ENCODE peak calls at places on chromosomes 5 and 9, in nine cellular contexts. One of them, this sample, is unnamed.

GRCh38 chr5:67416986-67417385 is 220.4 kb upstream of the CD180 start:
- DNase-seq in GM23338: peak
- DNase-seq in foreskin fibroblast: no peak
- DNase-seq in upper lobe of right lung: no peak
- DNase-seq in colonic mucosa: no peak
- DNase-seq in astrocyte of the spinal cord: no peak
- DNase-seq in heart left ventricle: no peak
- DNase-seq in dorsolateral prefrontal cortex: no peak
- DNase-seq in tibial nerve: no peak
- DNase-seq in this sample: no peak

GRCh38 chr5:136656811-136657210 is 291.5 kb upstream of the TRPC7 start:
- DNase-seq in GM23338: no peak
- DNase-seq in foreskin fibroblast: peak
- DNase-seq in colonic mucosa: no peak
- DNase-seq in upper lobe of right lung: no peak
- DNase-seq in heart left ventricle: no peak
- DNase-seq in dorsolateral prefrontal cortex: no peak
- DNase-seq in astrocyte of the spinal cord: no peak
- DNase-seq in tibial nerve: no peak
- DNase-seq in this sample: peak

GRCh38 chr9:134640491-134641172 is 971 bp upstream of the COL5A1 start:
- DNase-seq in astrocyte of the spinal cord: no peak
- DNase-seq in colonic mucosa: no peak
- DNase-seq in GM23338: no peak
- DNase-seq in foreskin fibroblast: no peak
- DNase-seq in upper lobe of right lung: no peak
- DNase-seq in heart left ventricle: no peak
- DNase-seq in dorsolateral prefrontal cortex: no peak
- DNase-seq in tibial nerve: no peak
- DNase-seq in this sample: no peak

GRCh38 chr9:117418111-117418510 is 3.3 kb upstream of the ASTN2 start:
- DNase-seq in GM23338: no peak
- DNase-seq in astrocyte of the spinal cord: no peak
- DNase-seq in colonic mucosa: no peak
- DNase-seq in tibial nerve: no peak
- DNase-seq in foreskin fibroblast: no peak
- DNase-seq in dorsolateral prefrontal cortex: no peak
- DNase-seq in upper lobe of right lung: no peak
- DNase-seq in heart left ventricle: no peak
- DNase-seq in this sample: no peak

GRCh38 chr9:124449381-124450151 is 685 bp upstream of the ADGRD2 start:
- DNase-seq in colonic mucosa: no peak
- DNase-seq in tibial nerve: no peak
- DNase-seq in dorsolateral prefrontal cortex: no peak
- DNase-seq in astrocyte of the spinal cord: no peak
- DNase-seq in GM23338: no peak
- DNase-seq in heart left ventricle: no peak
- DNase-seq in foreskin fibroblast: no peak
- DNase-seq in upper lobe of right lung: peak
- DNase-seq in this sample: no peak

GRCh38 chr5:2748841-2749513 is 2.5 kb downstream of the IRX2 start:
- DNase-seq in astrocyte of the spinal cord: peak
- DNase-seq in heart left ventricle: no peak
- DNase-seq in tibial nerve: no peak
- DNase-seq in foreskin fibroblast: no peak
- DNase-seq in GM23338: peak
- DNase-seq in upper lobe of right lung: no peak
- DNase-seq in dorsolateral prefrontal cortex: no peak
- DNase-seq in colonic mucosa: no peak
- DNase-seq in this sample: no peak

GRCh38 chr9:2290382-2290781 is 275.2 kb downstream of the SMARCA2 start:
- DNase-seq in astrocyte of the spinal cord: no peak
- DNase-seq in colonic mucosa: no peak
- DNase-seq in dorsolateral prefrontal cortex: no peak
- DNase-seq in foreskin fibroblast: no peak
- DNase-seq in tibial nerve: no peak
- DNase-seq in upper lobe of right lung: no peak
- DNase-seq in GM23338: no peak
- DNase-seq in heart left ventricle: no peak
- DNase-seq in this sample: no peak

GRCh38 chr9:129685220-129685932 is 19.9 kb downstream of the PRRX2 start:
- DNase-seq in colonic mucosa: no peak
- DNase-seq in heart left ventricle: no peak
- DNase-seq in GM23338: no peak
- DNase-seq in tibial nerve: no peak
- DNase-seq in astrocyte of the spinal cord: no peak
- DNase-seq in dorsolateral prefrontal cortex: no peak
- DNase-seq in foreskin fibroblast: no peak
- DNase-seq in upper lobe of right lung: no peak
- DNase-seq in this sample: peak

GRCh38 chr5:142772766-142773293 is 2.7 kb downstream of the ARHGAP26 start:
- DNase-seq in colonic mucosa: no peak
- DNase-seq in dorsolateral prefrontal cortex: no peak
- DNase-seq in foreskin fibroblast: no peak
- DNase-seq in heart left ventricle: no peak
- DNase-seq in upper lobe of right lung: no peak
- DNase-seq in astrocyte of the spinal cord: no peak
- DNase-seq in tibial nerve: no peak
- DNase-seq in GM23338: no peak
- DNase-seq in this sample: no peak

GRCh38 chr5:142769251-142769792 is 855 bp upstream of the ARHGAP26 start:
- DNase-seq in GM23338: peak
- DNase-seq in foreskin fibroblast: no peak
- DNase-seq in astrocyte of the spinal cord: no peak
- DNase-seq in dorsolateral prefrontal cortex: no peak
- DNase-seq in heart left ventricle: no peak
- DNase-seq in upper lobe of right lung: no peak
- DNase-seq in colonic mucosa: peak
- DNase-seq in tibial nerve: no peak
- DNase-seq in this sample: no peak

GRCh38 chr5:142770650-142771609 is 753 bp downstream of the ARHGAP26 start:
- DNase-seq in astrocyte of the spinal cord: peak
- DNase-seq in dorsolateral prefrontal cortex: peak
- DNase-seq in GM23338: peak
- DNase-seq in colonic mucosa: peak
- DNase-seq in upper lobe of right lung: peak
- DNase-seq in foreskin fibroblast: no peak
- DNase-seq in heart left ventricle: peak
- DNase-seq in tibial nerve: peak
- DNase-seq in this sample: peak

GRCh38 chr5:142767925-142768324 is 2.3 kb upstream of the ARHGAP26 start:
- DNase-seq in tibial nerve: no peak
- DNase-seq in colonic mucosa: no peak
- DNase-seq in foreskin fibroblast: no peak
- DNase-seq in heart left ventricle: no peak
- DNase-seq in dorsolateral prefrontal cortex: no peak
- DNase-seq in astrocyte of the spinal cord: no peak
- DNase-seq in GM23338: peak
- DNase-seq in upper lobe of right lung: no peak
- DNase-seq in this sample: no peak

DNA sequence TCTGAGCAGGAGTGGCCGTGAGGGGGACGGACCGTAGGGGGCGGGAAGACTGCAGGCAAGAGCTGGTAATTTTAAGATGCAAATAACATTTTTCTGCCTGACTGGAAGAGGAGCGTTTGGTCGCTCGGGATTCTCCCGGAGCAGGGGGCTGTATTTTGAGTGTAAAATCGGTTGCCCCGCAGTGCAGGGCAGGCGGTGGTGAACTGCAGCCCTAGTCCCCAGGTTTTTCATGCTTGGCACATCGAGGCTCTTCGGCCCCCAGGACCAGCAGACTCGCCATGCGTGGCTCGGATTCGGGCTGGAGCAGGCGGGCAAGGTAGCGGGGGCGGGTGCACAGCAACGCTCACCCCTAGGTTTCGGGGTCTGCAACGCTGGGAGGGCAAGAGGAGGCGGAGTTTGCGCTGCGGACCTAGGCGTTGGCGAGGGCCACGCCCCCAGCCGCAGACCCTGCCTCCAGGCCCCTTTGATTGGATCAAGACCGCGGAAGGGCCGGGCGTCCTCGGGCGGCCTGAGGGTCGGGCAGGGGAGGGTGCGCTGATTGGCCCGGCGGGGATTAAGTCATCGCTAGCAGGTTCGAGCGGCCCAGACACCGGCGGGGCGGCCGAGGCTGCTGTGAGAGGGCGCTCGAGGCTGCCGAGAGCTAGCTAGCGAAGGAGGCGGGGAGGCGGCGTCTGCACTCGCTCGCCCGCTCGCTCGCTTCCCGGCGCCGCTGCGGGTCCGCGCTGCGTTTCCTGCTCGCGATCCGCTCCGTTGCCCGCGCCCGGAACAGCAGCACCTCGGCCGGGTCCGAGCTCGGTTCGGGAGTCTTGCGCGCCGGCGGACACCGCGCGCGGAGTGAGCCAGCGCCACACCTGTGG is at the start of gene ARHGAP26:
- DNase-seq in colonic mucosa: peak
- DNase-seq in heart left ventricle: peak
- DNase-seq in astrocyte of the spinal cord: peak
- DNase-seq in GM23338: peak
- DNase-seq in upper lobe of right lung: peak
- DNase-seq in foreskin fibroblast: peak
- DNase-seq in dorsolateral prefrontal cortex: peak
- DNase-seq in tibial nerve: peak
- DNase-seq in this sample: peak
- TF ChIP-seq CTCF in colonic mucosa: no peak
- TF ChIP-seq CTCF in heart left ventricle: no peak
- TF ChIP-seq CTCF in astrocyte of the spinal cord: peak
- TF ChIP-seq CTCF in GM23338: no peak
- TF ChIP-seq CTCF in upper lobe of right lung: peak
- TF ChIP-seq CTCF in foreskin fibroblast: peak
- TF ChIP-seq CTCF in dorsolateral prefrontal cortex: no peak
- TF ChIP-seq CTCF in tibial nerve: no peak
- TF ChIP-seq CTCF in this sample: no peak

GRCh38 chr9:38419216-38419615 is 5.0 kb downstream of the IGFBPL1 start:
- DNase-seq in dorsolateral prefrontal cortex: no peak
- DNase-seq in colonic mucosa: no peak
- DNase-seq in foreskin fibroblast: no peak
- DNase-seq in GM23338: peak
- DNase-seq in upper lobe of right lung: no peak
- DNase-seq in astrocyte of the spinal cord: no peak
- DNase-seq in tibial nerve: no peak
- DNase-seq in heart left ventricle: no peak
- DNase-seq in this sample: no peak

GRCh38 chr9:38415846-38416245 is 8.4 kb downstream of the IGFBPL1 start:
- DNase-seq in dorsolateral prefrontal cortex: no peak
- DNase-seq in tibial nerve: no peak
- DNase-seq in foreskin fibroblast: no peak
- DNase-seq in upper lobe of right lung: no peak
- DNase-seq in GM23338: no peak
- DNase-seq in colonic mucosa: no peak
- DNase-seq in astrocyte of the spinal cord: no peak
- DNase-seq in heart left ventricle: no peak
- DNase-seq in this sample: no peak

GRCh38 chr9:38416461-38416860 is 7.8 kb downstream of the IGFBPL1 start:
- DNase-seq in foreskin fibroblast: no peak
- DNase-seq in GM23338: no peak
- DNase-seq in astrocyte of the spinal cord: no peak
- DNase-seq in heart left ventricle: no peak
- DNase-seq in colonic mucosa: no peak
- DNase-seq in upper lobe of right lung: no peak
- DNase-seq in tibial nerve: no peak
- DNase-seq in dorsolateral prefrontal cortex: no peak
- DNase-seq in this sample: peak

GRCh38 chr9:38418366-38418765 is 5.9 kb downstream of the IGFBPL1 start:
- DNase-seq in GM23338: no peak
- DNase-seq in heart left ventricle: no peak
- DNase-seq in colonic mucosa: no peak
- DNase-seq in tibial nerve: no peak
- DNase-seq in astrocyte of the spinal cord: no peak
- DNase-seq in foreskin fibroblast: no peak
- DNase-seq in dorsolateral prefrontal cortex: no peak
- DNase-seq in upper lobe of right lung: no peak
- DNase-seq in this sample: no peak

DNA sequence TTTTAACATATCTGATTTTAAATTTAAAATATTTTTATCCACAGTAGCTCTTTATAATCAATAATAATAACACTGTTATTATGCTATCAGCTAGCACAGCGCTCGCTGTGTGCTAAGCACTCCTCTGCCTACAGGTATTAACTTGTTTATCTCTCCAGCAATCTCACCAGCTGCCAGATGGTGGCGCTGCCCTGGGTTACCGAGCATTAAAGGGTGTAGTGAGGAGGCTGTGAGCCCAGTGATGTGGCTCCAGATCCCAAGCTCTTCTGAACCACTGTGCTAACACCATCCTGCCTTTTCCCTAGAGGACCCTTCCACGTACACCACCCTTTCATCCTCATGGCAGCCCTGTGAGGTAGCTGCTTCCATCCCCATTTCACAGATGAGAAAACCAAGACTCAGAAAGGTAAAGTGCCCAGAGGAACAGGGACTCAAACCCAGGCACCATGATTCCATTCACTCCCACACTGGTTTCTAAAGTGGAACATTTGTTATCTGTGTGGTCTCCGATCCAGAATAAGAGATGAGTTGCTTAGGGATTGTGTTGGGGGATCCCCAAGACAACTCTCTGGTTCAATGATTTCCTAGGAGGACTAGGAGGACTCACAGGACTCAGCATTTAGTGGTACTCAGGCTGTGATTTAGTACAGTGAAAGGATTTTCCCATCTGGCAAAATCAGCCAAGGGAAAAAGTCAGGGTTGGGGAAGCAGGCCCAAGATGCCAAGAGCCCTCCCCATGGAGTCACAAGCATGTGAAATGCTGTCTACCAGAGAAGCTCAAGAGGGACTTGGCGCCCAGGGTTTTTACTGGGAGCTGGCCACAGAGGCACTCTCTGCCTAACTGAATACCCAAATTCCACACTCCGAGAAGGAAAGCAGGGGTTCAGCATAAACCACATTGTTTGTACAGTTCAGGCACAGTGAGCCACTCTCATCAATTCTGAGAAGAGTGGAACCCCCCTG is 7.0 kb downstream of the IGFBPL1 start:
- DNase-seq in heart left ventricle: no peak
- DNase-seq in GM23338: peak
- DNase-seq in astrocyte of the spinal cord: no peak
- DNase-seq in tibial nerve: no peak
- DNase-seq in dorsolateral prefrontal cortex: no peak
- DNase-seq in upper lobe of right lung: no peak
- DNase-seq in foreskin fibroblast: no peak
- DNase-seq in colonic mucosa: peak
- DNase-seq in this sample: no peak
- TF ChIP-seq CTCF in heart left ventricle: no peak
- TF ChIP-seq CTCF in GM23338: peak
- TF ChIP-seq CTCF in astrocyte of the spinal cord: peak
- TF ChIP-seq CTCF in tibial nerve: no peak
- TF ChIP-seq CTCF in dorsolateral prefrontal cortex: peak
- TF ChIP-seq CTCF in upper lobe of right lung: peak
- TF ChIP-seq CTCF in foreskin fibroblast: peak
- TF ChIP-seq CTCF in colonic mucosa: peak
- TF ChIP-seq CTCF in this sample: peak

DNA sequence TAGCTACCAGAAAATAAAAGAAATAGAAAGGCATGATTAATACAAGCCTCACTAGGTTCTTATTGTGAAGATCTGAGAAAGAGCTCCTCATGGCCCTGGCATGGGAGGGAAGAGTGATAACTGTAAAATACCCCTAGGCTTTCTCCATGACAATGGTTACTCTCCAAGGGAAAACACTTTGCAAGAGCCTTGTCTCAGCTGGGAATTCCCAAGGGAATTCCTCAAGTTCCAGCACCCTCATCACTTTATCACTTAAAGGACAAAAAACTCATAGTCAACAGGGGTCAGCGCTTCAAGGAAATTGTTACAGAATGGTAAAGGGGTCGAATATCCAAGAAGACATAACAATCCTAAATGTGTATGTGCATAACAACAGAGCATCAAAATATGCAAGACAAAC is 21.2 kb downstream of the SYK start:
- DNase-seq in foreskin fibroblast: no peak
- DNase-seq in heart left ventricle: no peak
- DNase-seq in dorsolateral prefrontal cortex: no peak
- DNase-seq in tibial nerve: no peak
- DNase-seq in colonic mucosa: no peak
- DNase-seq in GM23338: peak
- DNase-seq in astrocyte of the spinal cord: no peak
- DNase-seq in upper lobe of right lung: no peak
- DNase-seq in this sample: no peak
- TF ChIP-seq CTCF in foreskin fibroblast: no peak
- TF ChIP-seq CTCF in heart left ventricle: no peak
- TF ChIP-seq CTCF in dorsolateral prefrontal cortex: no peak
- TF ChIP-seq CTCF in tibial nerve: no peak
- TF ChIP-seq CTCF in colonic mucosa: no peak
- TF ChIP-seq CTCF in GM23338: no peak
- TF ChIP-seq CTCF in astrocyte of the spinal cord: no peak
- TF ChIP-seq CTCF in upper lobe of right lung: no peak
- TF ChIP-seq CTCF in this sample: no peak

DNA sequence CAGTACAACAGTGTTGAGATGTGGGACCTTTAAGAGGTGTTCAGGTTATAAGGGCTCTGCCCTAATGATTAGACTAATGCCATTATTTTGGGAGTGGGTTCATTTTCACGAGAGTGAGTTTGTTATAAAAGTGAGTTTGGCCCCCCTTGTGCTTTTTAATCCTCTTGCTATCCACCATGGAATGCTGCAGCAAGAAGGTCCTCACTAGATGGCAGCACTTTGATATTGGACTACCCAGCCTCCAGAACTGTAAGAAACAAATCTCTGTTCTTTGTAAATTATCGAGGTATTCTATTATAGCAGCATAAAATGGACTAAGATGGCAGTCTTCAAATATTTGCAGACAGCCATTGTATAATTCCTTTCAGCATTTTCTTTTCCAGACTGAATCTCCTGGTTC is 212.4 kb downstream of the LRRC70 start:
- DNase-seq in dorsolateral prefrontal cortex: no peak
- DNase-seq in colonic mucosa: no peak
- DNase-seq in tibial nerve: no peak
- DNase-seq in foreskin fibroblast: no peak
- DNase-seq in GM23338: peak
- DNase-seq in heart left ventricle: no peak
- DNase-seq in astrocyte of the spinal cord: peak
- DNase-seq in upper lobe of right lung: no peak
- DNase-seq in this sample: no peak
- TF ChIP-seq CTCF in dorsolateral prefrontal cortex: no peak
- TF ChIP-seq CTCF in colonic mucosa: no peak
- TF ChIP-seq CTCF in tibial nerve: no peak
- TF ChIP-seq CTCF in foreskin fibroblast: peak
- TF ChIP-seq CTCF in GM23338: peak
- TF ChIP-seq CTCF in heart left ventricle: no peak
- TF ChIP-seq CTCF in astrocyte of the spinal cord: peak
- TF ChIP-seq CTCF in upper lobe of right lung: peak
- TF ChIP-seq CTCF in this sample: peak

This sample was measured in HFFc6.